ENCODE peak calls at places on chromosomes 11 and 22, in five cellular contexts. One of them, this sample, is unnamed.

GRCh38 chr11:11558352-11558751 is 63.5 kb downstream of the GALNT18 start:
- DNase-seq in A549: no peak
- DNase-seq in H1: no peak
- DNase-seq in HepG2: no peak
- DNase-seq in K562: no peak
- DNase-seq in this sample: no peak

GRCh38 chr11:11446562-11446961 is 93.5 kb upstream of the CSNK2A3 start:
- DNase-seq in A549: no peak
- DNase-seq in H1: no peak
- DNase-seq in HepG2: no peak
- DNase-seq in K562: no peak
- DNase-seq in this sample: no peak

GRCh38 chr11:62546244-62546936 is at the start of gene AHNAK:
- DNase-seq in A549: peak
- DNase-seq in H1: no peak
- DNase-seq in HepG2: no peak
- DNase-seq in K562: peak
- DNase-seq in this sample: peak

GRCh38 chr22:28538922-28539321 is 140.7 kb downstream of the TTC28 start:
- DNase-seq in A549: no peak
- DNase-seq in H1: no peak
- DNase-seq in HepG2: no peak
- DNase-seq in K562: no peak
- DNase-seq in this sample: no peak

GRCh38 chr11:116225784-116226410 is 546.9 kb downstream of the BUD13 start:
- DNase-seq in A549: no peak
- DNase-seq in H1: no peak
- DNase-seq in HepG2: no peak
- DNase-seq in K562: no peak
- DNase-seq in this sample: no peak

GRCh38 chr11:587546-587945 is 11.3 kb downstream of the PHRF1 start:
- DNase-seq in A549: no peak
- DNase-seq in H1: no peak
- DNase-seq in HepG2: no peak
- DNase-seq in K562: no peak
- DNase-seq in this sample: no peak

GRCh38 chr11:113553235-113553634 is 78.0 kb upstream of the DRD2 start:
- DNase-seq in A549: no peak
- DNase-seq in H1: peak
- DNase-seq in HepG2: no peak
- DNase-seq in K562: no peak
- DNase-seq in this sample: peak

GRCh38 chr11:117039270-117039669 is 59.0 kb downstream of the SIK3 start:
- DNase-seq in A549: no peak
- DNase-seq in H1: no peak
- DNase-seq in HepG2: no peak
- DNase-seq in K562: no peak
- DNase-seq in this sample: no peak

GRCh38 chr22:37379085-37379484 is 48.2 kb downstream of the ELFN2 start:
- DNase-seq in A549: no peak
- DNase-seq in H1: no peak
- DNase-seq in HepG2: no peak
- DNase-seq in K562: no peak
- DNase-seq in this sample: no peak

GRCh38 chr11:102186836-102187235 is 76.6 kb downstream of the YAP1 start:
- DNase-seq in A549: no peak
- DNase-seq in H1: no peak
- DNase-seq in HepG2: peak
- DNase-seq in K562: no peak
- DNase-seq in this sample: no peak

GRCh38 chr11:74620537-74620936 is 28.2 kb downstream of the POLD3 start:
- DNase-seq in A549: no peak
- DNase-seq in H1: no peak
- DNase-seq in HepG2: no peak
- DNase-seq in K562: no peak
- DNase-seq in this sample: no peak

GRCh38 chr11:95398437-95399112 is 167.6 kb upstream of the SESN3 start:
- DNase-seq in A549: no peak
- DNase-seq in H1: no peak
- DNase-seq in HepG2: no peak
- DNase-seq in K562: no peak
- DNase-seq in this sample: no peak

GRCh38 chr11:83549984-83550667 is 264.0 kb upstream of the CCDC90B start:
- DNase-seq in A549: no peak
- DNase-seq in H1: no peak
- DNase-seq in HepG2: no peak
- DNase-seq in K562: no peak
- DNase-seq in this sample: no peak

GRCh38 chr11:28984216-28984615 is 876.0 kb downstream of the METTL15 start:
- DNase-seq in A549: no peak
- DNase-seq in H1: no peak
- DNase-seq in HepG2: no peak
- DNase-seq in K562: no peak
- DNase-seq in this sample: no peak

GRCh38 chr11:110478410-110478809 is 48.7 kb downstream of the FDX1 start:
- DNase-seq in A549: no peak
- DNase-seq in H1: no peak
- DNase-seq in HepG2: no peak
- DNase-seq in K562: peak
- DNase-seq in this sample: peak

GRCh38 chr11:77547863-77548551 is 41.7 kb upstream of the AQP11 start:
- DNase-seq in A549: peak
- DNase-seq in H1: peak
- DNase-seq in HepG2: peak
- DNase-seq in K562: peak
- DNase-seq in this sample: peak

GRCh38 chr22:45709004-45709739 is 37.5 kb downstream of the ATXN10 start:
- DNase-seq in A549: peak
- DNase-seq in H1: no peak
- DNase-seq in HepG2: peak
- DNase-seq in K562: no peak
- DNase-seq in this sample: no peak
- TF ChIP-seq JUN in A549: no peak
- TF ChIP-seq JUN in H1: no peak
- TF ChIP-seq JUN in HepG2: no peak
- TF ChIP-seq JUN in K562: no peak
- TF ChIP-seq JUN in this sample: no peak

DNA sequence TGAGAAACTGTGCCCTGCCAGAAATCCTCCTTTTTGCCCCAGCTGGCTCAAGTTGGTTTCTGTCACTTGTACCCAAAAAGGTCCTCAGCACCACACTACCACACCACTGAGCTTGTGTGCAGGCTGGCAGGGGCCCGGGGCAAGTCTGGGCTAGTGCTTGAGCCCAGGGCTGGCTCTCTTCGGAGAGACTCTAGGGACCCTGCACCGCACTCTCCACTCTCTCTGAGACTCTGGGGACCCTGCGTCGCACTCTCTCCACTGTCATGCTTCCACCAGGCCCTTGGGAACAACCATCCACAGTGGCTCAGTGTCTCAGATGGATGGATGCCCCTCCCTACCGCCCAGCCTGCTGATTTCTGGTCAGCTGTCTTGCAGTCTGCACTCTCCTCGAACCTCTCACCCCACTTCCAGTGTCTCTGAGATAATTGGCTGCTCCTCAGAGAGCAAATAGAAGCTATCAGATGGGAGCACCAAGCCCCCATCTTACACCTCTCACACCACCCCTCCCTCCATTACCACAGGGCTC is 2.0 kb upstream of the SBF1 start:
- DNase-seq in A549: no peak
- DNase-seq in H1: no peak
- DNase-seq in HepG2: no peak
- DNase-seq in K562: no peak
- DNase-seq in this sample: no peak
- TF ChIP-seq JUN in A549: no peak
- TF ChIP-seq JUN in H1: no peak
- TF ChIP-seq JUN in HepG2: no peak
- TF ChIP-seq JUN in K562: no peak
- TF ChIP-seq JUN in this sample: no peak

DNA sequence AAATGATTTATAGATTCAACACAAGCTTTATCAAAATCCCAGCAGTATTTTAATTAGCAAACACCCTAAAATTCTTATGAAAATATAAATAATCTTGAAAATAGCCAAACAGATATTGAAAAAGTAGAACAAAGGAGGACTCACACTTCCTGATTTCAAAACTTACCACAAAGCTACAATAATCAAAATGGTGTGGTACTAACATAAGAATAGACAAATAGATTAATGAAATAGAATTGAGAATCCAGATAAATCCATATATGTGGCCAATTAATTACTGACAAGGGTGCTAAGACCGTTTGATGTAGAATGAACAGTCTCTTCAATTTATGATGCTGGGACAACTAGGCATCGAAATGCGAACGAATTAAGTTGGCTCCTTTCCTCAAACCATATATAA is 49.6 kb upstream of the TEAD1 start:
- DNase-seq in A549: no peak
- DNase-seq in H1: no peak
- DNase-seq in HepG2: no peak
- DNase-seq in K562: no peak
- DNase-seq in this sample: no peak
- TF ChIP-seq JUN in A549: no peak
- TF ChIP-seq JUN in H1: no peak
- TF ChIP-seq JUN in HepG2: no peak
- TF ChIP-seq JUN in K562: no peak
- TF ChIP-seq JUN in this sample: no peak

GRCh38 chr11:65852508-65853248 is 5.3 kb downstream of the CFL1 start:
- DNase-seq in A549: no peak
- DNase-seq in H1: no peak
- DNase-seq in HepG2: no peak
- DNase-seq in K562: no peak
- DNase-seq in this sample: no peak
- TF ChIP-seq JUN in A549: no peak
- TF ChIP-seq JUN in H1: no peak
- TF ChIP-seq JUN in HepG2: no peak
- TF ChIP-seq JUN in K562: no peak
- TF ChIP-seq JUN in this sample: no peak

DNA sequence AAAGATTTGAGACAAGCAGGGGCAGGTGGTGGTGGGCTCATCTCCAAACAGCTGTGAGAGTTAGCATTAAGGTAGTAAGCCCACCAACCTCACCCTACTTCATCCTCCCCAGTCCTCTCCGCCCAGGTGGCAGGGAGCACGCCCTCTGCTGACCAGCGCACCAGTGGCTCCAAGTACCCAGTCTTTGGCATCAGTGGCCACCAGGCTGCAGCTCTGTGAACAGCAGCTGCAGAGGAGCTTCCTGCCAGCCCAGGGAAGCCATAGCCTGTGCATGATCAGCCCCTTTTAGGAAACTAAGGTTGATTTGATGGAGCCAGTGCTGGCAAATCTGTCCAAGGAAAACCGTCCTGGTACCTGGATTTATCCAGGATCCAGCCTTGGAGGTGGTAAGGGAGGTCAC is 21.7 kb downstream of the CAVIN3 start:
- DNase-seq in A549: peak
- DNase-seq in H1: no peak
- DNase-seq in HepG2: peak
- DNase-seq in K562: no peak
- DNase-seq in this sample: peak
- TF ChIP-seq JUN in A549: no peak
- TF ChIP-seq JUN in H1: no peak
- TF ChIP-seq JUN in HepG2: no peak
- TF ChIP-seq JUN in K562: no peak
- TF ChIP-seq JUN in this sample: no peak

GRCh38 chr11:46051102-46051501 is 70.2 kb downstream of the PHF21A start:
- DNase-seq in A549: no peak
- DNase-seq in H1: no peak
- DNase-seq in HepG2: no peak
- DNase-seq in K562: no peak
- DNase-seq in this sample: no peak
- TF ChIP-seq JUN in A549: no peak
- TF ChIP-seq JUN in H1: no peak
- TF ChIP-seq JUN in HepG2: no peak
- TF ChIP-seq JUN in K562: no peak
- TF ChIP-seq JUN in this sample: no peak

GRCh38 chr11:65505434-65506315 is 6.8 kb downstream of the MALAT1 start:
- DNase-seq in A549: no peak
- DNase-seq in H1: no peak
- DNase-seq in HepG2: no peak
- DNase-seq in K562: no peak
- DNase-seq in this sample: no peak

GRCh38 chr11:65503923-65504670 is 5.3 kb downstream of the MALAT1 start:
- DNase-seq in A549: no peak
- DNase-seq in H1: no peak
- DNase-seq in HepG2: no peak
- DNase-seq in K562: no peak
- DNase-seq in this sample: no peak

GRCh38 chr11:65504671-65505433 is 6.0 kb downstream of the MALAT1 start:
- DNase-seq in A549: no peak
- DNase-seq in H1: no peak
- DNase-seq in HepG2: no peak
- DNase-seq in K562: no peak
- DNase-seq in this sample: no peak

GRCh38 chr11:65506316-65506769 is 7.5 kb downstream of the MALAT1 start:
- DNase-seq in A549: no peak
- DNase-seq in H1: no peak
- DNase-seq in HepG2: no peak
- DNase-seq in K562: no peak
- DNase-seq in this sample: no peak

DNA sequence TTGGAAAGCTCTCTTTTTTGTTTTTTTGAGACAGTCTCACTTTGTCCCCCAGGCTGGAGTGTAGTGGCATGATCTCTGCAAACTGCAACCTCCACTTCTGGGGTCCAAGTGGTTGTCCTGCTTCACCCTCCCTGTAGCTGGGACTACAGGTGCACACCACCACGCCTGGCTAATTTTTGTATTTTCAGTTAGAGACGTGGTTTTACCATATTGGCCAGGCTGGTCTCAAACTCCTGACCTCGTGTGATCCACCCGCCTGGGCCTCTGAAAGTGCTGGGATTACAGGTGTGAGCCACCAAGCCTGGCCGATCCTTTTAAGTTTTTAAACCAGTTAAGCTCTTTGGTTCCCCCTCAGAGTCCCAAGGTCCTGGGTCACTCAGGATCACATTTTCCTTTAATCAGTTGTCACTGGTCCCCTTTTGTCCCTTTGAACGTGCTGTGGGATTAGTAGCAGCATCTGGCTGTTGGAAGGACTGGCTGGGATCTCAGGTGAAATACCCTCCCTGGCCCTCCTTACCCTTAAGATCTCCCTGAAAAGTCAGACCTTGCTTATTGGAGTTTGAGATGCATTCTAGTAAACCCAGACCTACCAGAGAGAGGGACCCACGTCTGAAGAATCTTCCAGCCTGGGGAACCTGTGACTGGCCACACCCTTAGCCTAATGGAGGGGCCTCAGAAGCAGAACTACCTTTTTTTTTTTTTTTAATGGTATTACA is 8.1 kb downstream of the MALAT1 start:
- DNase-seq in A549: no peak
- DNase-seq in H1: no peak
- DNase-seq in HepG2: no peak
- DNase-seq in K562: no peak
- DNase-seq in this sample: no peak
- TF ChIP-seq JUN in A549: peak
- TF ChIP-seq JUN in H1: no peak
- TF ChIP-seq JUN in HepG2: no peak
- TF ChIP-seq JUN in K562: no peak
- TF ChIP-seq JUN in this sample: no peak